ENCODE peak calls at places on chromosomes 11 and 22, in six cellular contexts. Y is psoas muscle, P is Peyer's patch, A is fibroblast of mammary gland, O is cardiac muscle cell, G is HCEC 1CT. L is an unnamed sample.

GRCh38 chr11:2929880-2930704 is 872 bp upstream of the PHLDA2 start:
- DNase-seq in O (peak), Y (peak), G (peak), P (peak), A (peak), L (no peak)

GRCh38 chr11:72764503-72764902 is 12.3 kb upstream of the ARAP1 start:
- DNase-seq in A (no peak), G (no peak), O (no peak), P (peak), Y (no peak), L (peak)

GRCh38 chr11:72970557-72971118 is 156.4 kb downstream of the ATG16L2 start:
- DNase-seq in Y (no peak), O (peak), P (no peak), G (no peak), A (peak), L (no peak)

GRCh38 chr11:130652671-130653335 is 204.4 kb downstream of the ADAMTS15 start:
- DNase-seq in Y (peak), O (peak), A (peak), P (no peak), G (peak), L (no peak)

GRCh38 chr11:125356736-125357292 is 139.3 kb downstream of the FEZ1 start:
- DNase-seq in O (no peak), G (no peak), A (no peak), Y (no peak), P (no peak), L (no peak)

GRCh38 chr11:575996-576756 is at the start of gene PHRF1:
- DNase-seq in A (peak), G (peak), O (peak), Y (peak), P (peak), L (peak)

GRCh38 chr22:35480627-35481565 is 59.7 kb upstream of the RASD2 start:
- DNase-seq in A (no peak), O (no peak), Y (no peak), P (peak), G (no peak), L (no peak)

GRCh38 chr11:87338046-87338639 is 300.4 kb downstream of the TMEM135 start:
- DNase-seq in P (no peak), A (peak), Y (no peak), G (no peak), O (no peak), L (no peak)

GRCh38 chr22:29871684-29872083 is 11.3 kb upstream of the MTMR3 start:
- DNase-seq in P (no peak), A (no peak), G (no peak), O (no peak), Y (peak), L (no peak)

GRCh38 chr11:104934594-104934993 is 33.8 kb downstream of the CASP4 start:
- DNase-seq in A (no peak), O (no peak), P (no peak), Y (no peak), G (no peak), L (no peak)

GRCh38 chr11:8792636-8793035 is 110.0 kb downstream of the RPL27A start:
- DNase-seq in P (no peak), A (no peak), G (no peak), Y (no peak), O (no peak), L (no peak)

GRCh38 chr11:79957702-79958101 is 516.9 kb upstream of the TENM4 start:
- DNase-seq in Y (no peak), O (no peak), G (no peak), P (no peak), A (no peak), L (no peak)

GRCh38 chr22:37803636-37804371 is 3.9 kb upstream of the GCAT start:
- DNase-seq in A (no peak), O (no peak), Y (no peak), P (no peak), G (no peak), L (no peak)

GRCh38 chr11:37916331-37916730 is 1318.3 kb upstream of the RAG2 start:
- DNase-seq in O (no peak), Y (no peak), G (no peak), P (no peak), A (no peak), L (no peak)

GRCh38 chr11:126115253-126115540 is 52.5 kb upstream of the CDON start:
- DNase-seq in Y (peak), A (no peak), G (no peak), P (peak), O (no peak), L (peak)

GRCh38 chr11:95132956-95133355 is 43.3 kb downstream of the ENDOD1 start:
- DNase-seq in P (no peak), Y (no peak), A (no peak), O (peak), G (no peak), L (no peak)

GRCh38 chr11:72037554-72038311 is 39.0 kb downstream of the IL18BP start:
- DNase-seq in P (no peak), A (peak), Y (peak), G (no peak), O (no peak), L (peak)

GRCh38 chr11:64318694-64319420 is 936 bp downstream of the PRDX5 start:
- DNase-seq in P (no peak), A (no peak), G (no peak), O (no peak), Y (no peak), L (no peak)

GRCh38 chr11:68383976-68384501 is 71.6 kb downstream of the LRP5 start:
- DNase-seq in P (peak), O (peak), G (peak), Y (peak), A (peak), L (no peak)

GRCh38 chr11:70087446-70088167 is 9.5 kb downstream of the ANO1 start:
- DNase-seq in G (no peak), A (no peak), Y (no peak), P (no peak), O (no peak), L (no peak)

GRCh38 chr11:40290031-40290650 is 1169.3 kb downstream of the LRRC4C start:
- DNase-seq in Y (no peak), G (no peak), O (no peak), P (no peak), A (no peak), L (no peak)

GRCh38 chr22:38177926-38178604 is 3.6 kb downstream of the PLA2G6 start:
- DNase-seq in P (no peak), G (peak), A (peak), O (peak), Y (peak), L (peak)

L was measured in NCI-H2029 treated with DMSO at 0.1 percent for 48 hours.